ENCODE peak calls at places on chromosomes 13 and 19, in seven cellular contexts. S, M, R, G, U, E and A are unnamed samples.
A peak's percentile ranks its signal among the peaks of the same experiment; 100 is the strongest.

GRCh38 chr13:99883805-99884204 is 87.8 kb downstream of the ZIC5 start:
- DNase-seq in S (no peak), M (no peak), R (no peak), G (no peak), U (no peak), E (no peak), A (no peak)

GRCh38 chr13:44174769-44175425 is 198.7 kb upstream of the SERP2 start:
- DNase-seq in S (peak; percentile 62), M (no peak), R (no peak), G (no peak), U (no peak), E (no peak), A (peak; percentile 83)

GRCh38 chr19:38183227-38183914 is 40.7 kb downstream of the DPF1 start:
- DNase-seq in S (peak; percentile 81), M (no peak), R (no peak), G (no peak), U (no peak), E (no peak), A (peak; percentile 49)

GRCh38 chr13:64314286-64314685 is 2898.6 kb upstream of the PCDH20 start:
- DNase-seq in S (no peak), M (no peak), R (no peak), G (no peak), U (no peak), E (no peak), A (no peak)

GRCh38 chr19:23810496-23810895 is 51.8 kb upstream of the ZNF681 start:
- DNase-seq in S (no peak), M (no peak), R (no peak), G (no peak), U (no peak), E (no peak), A (no peak)

GRCh38 chr13:113976711-113977684 is 3.1 kb upstream of the C13orf46 start:
- DNase-seq in S (peak; percentile 46), M (no peak), R (no peak), G (no peak), U (no peak), E (no peak), A (no peak)

GRCh38 chr19:48890551-48890950 is 8.0 kb downstream of the TULP2 start:
- DNase-seq in S (peak; percentile 0), M (no peak), R (no peak), G (no peak), U (no peak), E (no peak), A (no peak)

GRCh38 chr13:111900390-111901180 is 166.4 kb upstream of the SOX1 start:
- DNase-seq in S (no peak), M (no peak), R (no peak), G (no peak), U (no peak), E (no peak), A (no peak)

GRCh38 chr19:37778613-37779138 is 710 bp downstream of the ZNF573 start:
- DNase-seq in S (no peak), M (no peak), R (no peak), G (no peak), U (no peak), E (no peak), A (peak; percentile 46)

GRCh38 chr19:31144471-31144870 is 204.8 kb downstream of the TSHZ3 start:
- DNase-seq in S (no peak), M (no peak), R (no peak), G (no peak), U (no peak), E (no peak), A (no peak)

GRCh38 chr13:111371211-111371610 is 50.8 kb downstream of the TEX29 start:
- DNase-seq in S (no peak), M (no peak), R (no peak), G (no peak), U (no peak), E (no peak), A (no peak)

GRCh38 chr13:79647518-79647917 is 166.6 kb downstream of the NDFIP2 start:
- DNase-seq in S (no peak), M (no peak), R (no peak), G (no peak), U (no peak), E (no peak), A (no peak)

GRCh38 chr19:40596608-40597328 is 4.4 kb upstream of the LTBP4 start:
- DNase-seq in S (peak; percentile 90), M (no peak), R (no peak), G (peak; percentile 58), U (peak; percentile 54), E (no peak), A (peak; percentile 62)

GRCh38 chr19:48683349-48683748 is 10.5 kb upstream of the NTN5 start:
- DNase-seq in S (peak; percentile 83), M (no peak), R (no peak), G (no peak), U (no peak), E (no peak), A (peak; percentile 65)

GRCh38 chr19:12055784-12056183 is 3.0 kb upstream of the ZNF878 start:
- DNase-seq in S (no peak), M (no peak), R (no peak), G (no peak), U (no peak), E (no peak), A (no peak)

GRCh38 chr13:111467111-111467890 is 146.9 kb downstream of the TEX29 start:
- DNase-seq in S (no peak), M (no peak), R (no peak), G (no peak), U (no peak), E (no peak), A (no peak)

GRCh38 chr19:17862711-17863519 is 3.2 kb downstream of the RPL18A start:
- DNase-seq in S (no peak), M (no peak), R (no peak), G (no peak), U (no peak), E (no peak), A (no peak)

GRCh38 chr19:17863520-17864182 is 3.9 kb downstream of the RPL18A start:
- DNase-seq in S (no peak), M (no peak), R (no peak), G (no peak), U (no peak), E (no peak), A (no peak)

GRCh38 chr19:17860331-17860992 is 752 bp downstream of the RPL18A start:
- DNase-seq in S (no peak), M (no peak), R (no peak), G (no peak), U (no peak), E (no peak), A (no peak)

GRCh38 chr19:17860993-17861360 is 1.3 kb downstream of the RPL18A start:
- DNase-seq in S (no peak), M (no peak), R (no peak), G (no peak), U (no peak), E (no peak), A (no peak)

GRCh38 chr19:17861542-17862402 is 2.1 kb downstream of the RPL18A start:
- DNase-seq in S (no peak), M (no peak), R (no peak), G (no peak), U (no peak), E (no peak), A (no peak)
- H3K4me3 ChIP-seq in S (no peak overlapping the region), M (peak overlapping the region; percentile 92), R (peak overlapping the region; percentile 95), G (no peak overlapping the region), U (peak overlapping the region; percentile 92), E (no peak overlapping the region), A (no peak overlapping the region)

GRCh38 chr19:41868120-41868988 is 8.3 kb downstream of the RPS19 start:
- DNase-seq in S (no peak), M (no peak), R (no peak), G (no peak), U (no peak), E (no peak), A (no peak)
- H3K4me1 ChIP-seq in S (peaks cover 3% of the 10 kb centered on the region), M (peaks cover 79% of the 10 kb centered on the region), R (peaks cover 93% of the 10 kb centered on the region), G (peaks cover 49% of the 10 kb centered on the region), U (peaks cover 7% of the 10 kb centered on the region), E (peaks cover 94% of the 10 kb centered on the region), A (no peaks in the 10 kb centered on the region)

GRCh38 chr13:97539651-97540230 is 105.8 kb downstream of the RAP2A start:
- DNase-seq in S (no peak), M (no peak), R (no peak), G (no peak), U (no peak), E (no peak), A (no peak)

GRCh38 chr13:97538193-97538592 is 104.2 kb downstream of the RAP2A start:
- DNase-seq in S (no peak), M (no peak), R (no peak), G (no peak), U (no peak), E (no peak), A (peak; percentile 65)

GRCh38 chr13:97542102-97542501 is 108.1 kb downstream of the RAP2A start:
- DNase-seq in S (no peak), M (no peak), R (no peak), G (no peak), U (no peak), E (no peak), A (no peak)

GRCh38 chr13:97544041-97544765 is 110.2 kb downstream of the RAP2A start:
- DNase-seq in S (no peak), M (no peak), R (no peak), G (no peak), U (no peak), E (no peak), A (peak; percentile 43)

DNA sequence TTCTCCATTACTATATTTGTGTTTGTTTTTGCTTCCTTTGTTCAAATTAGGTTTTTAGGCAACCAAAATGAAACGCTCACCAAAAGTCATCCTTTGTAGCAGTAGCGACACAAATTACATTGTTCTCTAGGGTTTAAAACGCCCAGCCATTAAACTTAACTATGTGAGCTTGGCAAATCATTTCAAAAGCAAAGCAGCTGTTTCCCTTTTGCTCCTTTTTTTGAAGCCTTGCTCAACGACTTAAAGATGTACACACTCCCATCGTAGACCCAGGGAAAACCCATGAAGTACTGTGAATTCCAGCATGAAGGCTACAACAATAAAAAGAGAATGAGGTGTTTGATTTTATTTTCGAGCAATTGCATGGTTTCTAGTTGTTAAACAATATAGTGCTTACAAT is 106.7 kb downstream of the RAP2A start:
- DNase-seq in S (no peak), M (no peak), R (no peak), G (no peak), U (no peak), E (no peak), A (peak; percentile 68)
- H3K27ac ChIP-seq in S (no peak overlapping the region), M (no peak overlapping the region), R (no peak overlapping the region), G (no peak overlapping the region), U (no peak overlapping the region), E (no peak overlapping the region), A (no peak overlapping the region)

GRCh38 chr19:18282788-18283141 is 1.3 kb upstream of the JUND start:
- DNase-seq in S (peak; percentile 45), M (no peak), R (no peak), G (no peak), U (peak; percentile 83), E (no peak), A (no peak)
- H3K4me3 ChIP-seq in S (no peak overlapping the region), M (peak overlapping the region; percentile 66), R (peak overlapping the region; percentile 66), G (no peak overlapping the region), U (peak overlapping the region; percentile 32), E (peak overlapping the region; percentile 48), A (peak overlapping the region; percentile 43)